ENCODE peak calls at places on chromosomes 5 and 9, in four cellular contexts. Y is tibial nerve, P is suprapubic skin, S is iris pigment epithelial cell. R is an unnamed sample.

GRCh38 chr5:15496886-15497285 is 3.1 kb upstream of the FBXL7 start:
- DNase-seq in P (no peak), S (no peak), Y (no peak), R (no peak)

GRCh38 chr9:133075925-133076324 is 14.1 kb downstream of the CEL start:
- DNase-seq in S (peak; percentile 90), Y (no peak), P (no peak), R (no peak)

GRCh38 chr5:167573274-167574127 is 717.9 kb upstream of the WWC1 start:
- DNase-seq in S (peak; percentile 65), P (no peak), Y (peak; percentile 15), R (no peak)

GRCh38 chr5:158832096-158832495 is 267.6 kb downstream of the EBF1 start:
- DNase-seq in P (no peak), S (no peak), Y (no peak), R (no peak)

GRCh38 chr9:114538241-114538640 is 33.0 kb upstream of the WHRN start:
- DNase-seq in S (no peak), Y (no peak), P (no peak), R (no peak)

GRCh38 chr5:125348221-125348692 is 601.8 kb upstream of the ZNF608 start:
- DNase-seq in Y (peak; percentile 27), S (no peak), P (peak; percentile 59), R (no peak)

GRCh38 chr5:90161399-90161798 is 248.2 kb downstream of the CETN3 start:
- DNase-seq in Y (peak; percentile 22), S (peak; percentile 82), P (no peak), R (peak; percentile 54)

GRCh38 chr5:50853151-50853550 is 186.7 kb downstream of the PARP8 start:
- DNase-seq in P (no peak), Y (peak; percentile 11), S (no peak), R (peak; percentile 25)

GRCh38 chr9:104745852-104746251 is 1.6 kb upstream of the NIPSNAP3A start:
- DNase-seq in Y (no peak), P (no peak), S (no peak), R (no peak)

GRCh38 chr5:80239680-80240367 is 16.0 kb downstream of the SERINC5 start:
- DNase-seq in P (no peak), Y (no peak), S (peak; percentile 68), R (no peak)

GRCh38 chr5:18527017-18527416 is 892.8 kb downstream of the TAF11L14 start:
- DNase-seq in S (no peak), P (no peak), Y (no peak), R (no peak)

R was measured in GM20000.